ENCODE peak calls at places on chromosome 14, in seven cellular contexts. P, J, U, E, T, H and M are unnamed samples.

GRCh38 chr14:74912111-74912510 is 10.9 kb downstream of the RPS6KL1 start:
- DNase-seq in P (no peak), J (no peak), U (no peak), E (no peak), T (no peak), H (no peak), M (no peak)

GRCh38 chr14:88247228-88247627 is 75.8 kb downstream of the KCNK10 start:
- DNase-seq in P (no peak), J (no peak), U (no peak), E (no peak), T (no peak), H (no peak), M (no peak)

GRCh38 chr14:32331227-32331597 is 2.1 kb downstream of the AKAP6 start:
- DNase-seq in P (no peak), J (no peak), U (no peak), E (no peak), T (no peak), H (no peak), M (no peak)

GRCh38 chr14:33903369-33903768 is 47.5 kb downstream of the EGLN3 start:
- DNase-seq in P (no peak), J (no peak), U (no peak), E (no peak), T (no peak), H (no peak), M (no peak)

GRCh38 chr14:89276424-89276975 is 140.5 kb downstream of the FOXN3 start:
- DNase-seq in P (peak; percentile 91), J (no peak), U (peak; percentile 68), E (no peak), T (no peak), H (no peak), M (no peak)

GRCh38 chr14:55382483-55382882 is 29.1 kb downstream of the ATG14 start:
- DNase-seq in P (peak; percentile 75), J (no peak), U (no peak), E (no peak), T (no peak), H (no peak), M (no peak)

GRCh38 chr14:35277179-35277578 is 15.0 kb upstream of the PSMA6 start:
- DNase-seq in P (no peak), J (no peak), U (no peak), E (no peak), T (no peak), H (no peak), M (no peak)

GRCh38 chr14:52871606-52872005 is 79.2 kb downstream of the FERMT2 start:
- DNase-seq in P (no peak), J (no peak), U (no peak), E (no peak), T (no peak), H (no peak), M (no peak)

GRCh38 chr14:62081012-62081612 is 318.9 kb downstream of the SNAPC1 start:
- DNase-seq in P (no peak), J (no peak), U (no peak), E (no peak), T (no peak), H (no peak), M (no peak)

GRCh38 chr14:20494935-20495766 is 10.2 kb upstream of the RNASE10 start:
- DNase-seq in P (no peak), J (no peak), U (no peak), E (no peak), T (no peak), H (no peak), M (peak; percentile 55)

GRCh38 chr14:63343878-63344277 is 25.1 kb upstream of the GPHB5 start:
- DNase-seq in P (no peak), J (no peak), U (no peak), E (no peak), T (no peak), H (no peak), M (no peak)

GRCh38 chr14:39734306-39734705 is 302.1 kb upstream of the FBXO33 start:
- DNase-seq in P (no peak), J (no peak), U (no peak), E (no peak), T (no peak), H (no peak), M (no peak)

GRCh38 chr14:101454229-101454628 is 107.1 kb upstream of the DIO3 start:
- DNase-seq in P (no peak), J (no peak), U (no peak), E (no peak), T (no peak), H (no peak), M (no peak)
- TF ChIP-seq CTCF in P (no peak), J (no peak), U (no peak), E (no peak), T (no peak), H (no peak), M (no peak)

DNA sequence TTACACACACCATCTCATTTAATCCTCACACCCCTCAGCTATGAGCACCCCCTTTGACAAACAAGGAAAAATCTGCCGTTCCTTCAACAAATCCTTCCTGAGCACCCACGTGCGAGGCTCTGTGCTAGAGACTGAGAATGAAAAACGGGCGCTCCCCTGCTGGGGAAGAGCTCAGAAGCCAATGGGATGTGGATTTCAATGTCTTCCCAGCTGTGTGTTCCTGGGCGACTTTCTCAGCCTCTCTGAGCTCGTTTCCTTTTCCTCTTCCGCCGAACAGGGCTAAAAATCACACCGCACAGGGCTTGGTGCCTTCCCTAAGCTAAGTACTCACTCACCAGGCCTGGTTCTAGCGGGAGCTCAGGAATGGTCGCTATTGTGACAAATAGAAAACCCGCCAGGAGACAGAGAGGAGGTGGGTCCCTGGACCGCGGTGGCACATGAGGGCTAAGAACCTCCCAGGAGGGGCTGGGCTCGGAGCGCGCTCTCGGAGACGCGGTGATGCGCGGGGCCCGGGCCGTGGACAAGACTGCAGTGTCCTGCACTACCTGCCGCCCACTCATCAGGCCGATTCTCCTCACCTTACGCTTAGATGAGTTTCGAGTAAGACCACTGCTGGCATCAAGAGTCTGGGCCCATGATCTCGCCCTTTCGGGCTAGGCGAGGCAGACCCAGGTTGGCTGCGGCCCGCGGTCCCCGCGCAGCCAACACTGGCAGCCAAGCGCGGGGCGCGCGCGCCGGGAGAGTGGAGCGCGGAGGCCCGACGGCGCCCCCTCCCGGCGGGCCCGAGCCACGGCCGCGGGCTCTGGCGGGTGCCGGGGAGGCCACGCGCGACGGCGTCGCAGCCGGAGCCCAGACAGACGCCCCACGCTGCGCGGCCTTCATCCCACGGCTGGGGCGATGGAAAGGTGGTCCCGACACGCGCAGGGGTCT is 17.0 kb downstream of the ZDHHC22 start:
- DNase-seq in P (no peak), J (peak; percentile 67), U (peak; percentile 74), E (peak; percentile 77), T (no peak), H (no peak), M (no peak)
- H3K27ac ChIP-seq in P (no peak overlapping the region), J (no peak overlapping the region), U (no peak overlapping the region), E (no peak overlapping the region), T (no peak overlapping the region), H (no peak overlapping the region), M (peak overlapping the region; percentile 53)

DNA sequence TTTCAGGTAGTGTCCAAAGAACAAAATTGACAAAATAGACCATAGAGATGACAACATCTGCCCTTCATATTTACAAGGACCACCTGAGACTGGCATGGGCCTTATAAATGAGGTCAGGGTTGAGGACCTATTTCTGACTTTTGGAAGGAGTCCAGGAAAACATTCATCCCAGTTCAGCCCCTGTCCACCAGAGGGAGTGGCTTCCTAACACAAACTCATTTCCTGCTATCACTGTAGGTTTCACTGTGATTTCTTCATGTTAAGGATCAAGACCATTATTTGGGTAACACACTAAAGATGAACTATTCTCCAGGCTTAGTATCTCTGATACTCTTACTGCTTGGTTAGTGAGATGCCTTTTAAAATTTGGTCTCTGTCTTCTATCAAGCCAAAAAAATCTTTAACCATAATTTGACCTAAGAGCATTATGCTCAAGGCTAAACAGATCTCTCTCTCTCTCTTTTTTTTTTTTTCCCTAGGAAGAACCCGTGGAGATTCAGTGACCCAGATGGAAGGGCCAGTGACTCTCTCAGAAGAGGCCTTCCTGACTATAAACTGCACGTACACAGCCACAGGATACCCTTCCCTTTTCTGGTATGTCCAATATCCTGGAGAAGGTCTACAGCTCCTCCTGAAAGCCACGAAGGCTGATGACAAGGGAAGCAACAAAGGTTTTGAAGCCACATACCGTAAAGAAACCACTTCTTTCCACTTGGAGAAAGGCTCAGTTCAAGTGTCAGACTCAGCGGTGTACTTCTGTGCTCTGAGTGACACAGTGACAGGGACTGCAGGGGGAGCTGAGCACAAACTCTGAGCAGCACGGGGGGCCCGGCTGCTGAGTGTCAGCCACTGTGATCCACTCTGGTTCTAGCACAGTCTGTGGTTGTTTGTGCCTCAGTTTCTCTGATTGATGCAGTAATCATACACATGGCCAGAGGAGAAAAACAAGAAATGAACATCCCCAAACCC is 267.6 kb upstream of the OR4E1 start:
- DNase-seq in P (no peak), J (peak; percentile 56), U (no peak), E (no peak), T (no peak), H (no peak), M (peak; percentile 49)
- TF ChIP-seq CTCF in P (peak; percentile 25), J (peak; percentile 42), U (peak; percentile 44), E (peak; percentile 7), T (peak; percentile 47), H (no peak), M (peak; percentile 22)

GRCh38 chr14:77955816-77956796 is 156.2 kb downstream of the ADCK1 start:
- DNase-seq in P (no peak), J (no peak), U (no peak), E (no peak), T (no peak), H (no peak), M (no peak)
- H3K27ac ChIP-seq in P (no peak overlapping the region), J (no peak overlapping the region), U (no peak overlapping the region), E (no peak overlapping the region), T (no peak overlapping the region), H (no peak overlapping the region), M (no peak overlapping the region)